ENCODE peak calls at places on chromosomes 3 and 15, in ten cellular contexts. U, L, D, Y, R, B, M, V, S and O are unnamed samples.

GRCh38 chr3:114707225-114707860 is 413.5 kb downstream of the TIGIT start:
- DNase-seq in U (no peak), L (no peak), D (no peak), Y (no peak), R (no peak), B (no peak), M (no peak), V (no peak), S (no peak), O (no peak)

GRCh38 chr15:69408841-69409240 is 5.3 kb upstream of the KIF23 start:
- DNase-seq in U (no peak), L (no peak), D (no peak), Y (no peak), R (no peak), B (no peak), M (no peak), V (no peak), S (no peak), O (no peak)

GRCh38 chr3:171967137-171967783 is 72.1 kb upstream of the FNDC3B start:
- DNase-seq in U (no peak), L (peak; percentile 89), D (no peak), Y (peak; percentile 3), R (no peak), B (peak; percentile 96), M (no peak), V (no peak), S (no peak), O (no peak)

GRCh38 chr3:190120161-190121060 is at the start of gene P3H2:
- DNase-seq in U (no peak), L (peak; percentile 96), D (peak; percentile 90), Y (no peak), R (peak; percentile 37), B (peak; percentile 84), M (peak; percentile 59), V (peak; percentile 90), S (peak; percentile 80), O (peak; percentile 85)

GRCh38 chr3:170483485-170484262 is 65.0 kb downstream of the CLDN11 start:
- DNase-seq in U (no peak), L (no peak), D (no peak), Y (no peak), R (no peak), B (peak; percentile 54), M (peak; percentile 9), V (no peak), S (no peak), O (no peak)

GRCh38 chr15:101137312-101137940 is 114.4 kb downstream of the CHSY1 start:
- DNase-seq in U (no peak), L (no peak), D (peak; percentile 54), Y (no peak), R (no peak), B (no peak), M (peak; percentile 40), V (no peak), S (no peak), O (no peak)

GRCh38 chr3:71973337-71974030 is 188.5 kb upstream of the PROK2 start:
- DNase-seq in U (no peak), L (no peak), D (peak; percentile 89), Y (peak; percentile 77), R (no peak), B (no peak), M (no peak), V (peak; percentile 63), S (no peak), O (peak; percentile 68)

GRCh38 chr15:40014390-40014789 is 24.6 kb downstream of the SRP14 start:
- DNase-seq in U (no peak), L (no peak), D (no peak), Y (no peak), R (no peak), B (no peak), M (no peak), V (no peak), S (no peak), O (no peak)

GRCh38 chr15:70215951-70216350 is 118.2 kb upstream of the TLE3 start:
- DNase-seq in U (no peak), L (no peak), D (no peak), Y (no peak), R (no peak), B (no peak), M (no peak), V (no peak), S (no peak), O (no peak)

GRCh38 chr15:28913171-28913765 is 27.5 kb downstream of the APBA2 start:
- DNase-seq in U (no peak), L (no peak), D (peak; percentile 69), Y (no peak), R (no peak), B (no peak), M (no peak), V (no peak), S (no peak), O (no peak)

GRCh38 chr3:12973827-12974226 is 99.4 kb downstream of the IQSEC1 start:
- DNase-seq in U (no peak), L (no peak), D (no peak), Y (no peak), R (no peak), B (no peak), M (no peak), V (no peak), S (no peak), O (no peak)

GRCh38 chr15:31484369-31484951 is 157.8 kb downstream of the KLF13 start:
- DNase-seq in U (no peak), L (no peak), D (no peak), Y (no peak), R (no peak), B (no peak), M (peak; percentile 10), V (no peak), S (no peak), O (no peak)

GRCh38 chr3:30724863-30725262 is 118.5 kb downstream of the TGFBR2 start:
- DNase-seq in U (no peak), L (no peak), D (no peak), Y (no peak), R (no peak), B (no peak), M (no peak), V (no peak), S (no peak), O (no peak)

GRCh38 chr15:76905855-76906254 is 715 bp upstream of the SCAPER start:
- DNase-seq in U (no peak), L (no peak), D (no peak), Y (peak; percentile 66), R (peak; percentile 4), B (no peak), M (no peak), V (peak; percentile 95), S (no peak), O (no peak)

GRCh38 chr3:104943931-104944330 is 422.8 kb upstream of the ALCAM start:
- DNase-seq in U (no peak), L (no peak), D (no peak), Y (no peak), R (no peak), B (no peak), M (no peak), V (no peak), S (no peak), O (no peak)

GRCh38 chr15:95259965-95260364 is 1028.6 kb downstream of the MCTP2 start:
- DNase-seq in U (no peak), L (no peak), D (no peak), Y (no peak), R (no peak), B (peak; percentile 65), M (no peak), V (no peak), S (no peak), O (no peak)

GRCh38 chr15:25694238-25694584 is 168.9 kb downstream of the ATP10A start:
- DNase-seq in U (no peak), L (no peak), D (no peak), Y (no peak), R (no peak), B (no peak), M (no peak), V (no peak), S (no peak), O (no peak)

GRCh38 chr3:106830334-106830733 is 546.9 kb upstream of the CCDC54 start:
- DNase-seq in U (no peak), L (no peak), D (no peak), Y (no peak), R (no peak), B (no peak), M (no peak), V (no peak), S (no peak), O (no peak)

GRCh38 chr3:127442551-127442950 is 148.0 kb downstream of the TPRA1 start:
- DNase-seq in U (no peak), L (no peak), D (peak; percentile 56), Y (no peak), R (no peak), B (no peak), M (no peak), V (no peak), S (no peak), O (no peak)